ENCODE peak calls at places on chromosomes 5 and 9, in seven cellular contexts. One of them, this sample, is unnamed.

GRCh38 chr5:125093776-125094175 is 347.3 kb upstream of the ZNF608 start:
- DNase-seq in lower lobe of right lung: no peak
- DNase-seq in transverse colon: no peak
- DNase-seq in cardiac muscle cell: peak; percentile 71
- DNase-seq in left ventricle myocardium inferior: no peak
- DNase-seq in sigmoid colon: no peak
- DNase-seq in Peyer's patch: no peak
- DNase-seq in this sample: no peak

GRCh38 chr5:168661593-168662485 is 82.7 kb upstream of the PANK3 start:
- DNase-seq in lower lobe of right lung: no peak
- DNase-seq in transverse colon: no peak
- DNase-seq in cardiac muscle cell: no peak
- DNase-seq in left ventricle myocardium inferior: no peak
- DNase-seq in sigmoid colon: no peak
- DNase-seq in Peyer's patch: peak; percentile 21
- DNase-seq in this sample: no peak

GRCh38 chr9:33354651-33355211 is 47.6 kb downstream of the AQP7 start:
- DNase-seq in lower lobe of right lung: no peak
- DNase-seq in transverse colon: no peak
- DNase-seq in cardiac muscle cell: peak; percentile 71
- DNase-seq in left ventricle myocardium inferior: no peak
- DNase-seq in sigmoid colon: no peak
- DNase-seq in Peyer's patch: no peak
- DNase-seq in this sample: no peak

GRCh38 chr9:107637421-107638420 is 148.2 kb upstream of the KLF4 start:
- DNase-seq in lower lobe of right lung: peak; percentile 87
- DNase-seq in transverse colon: peak; percentile 80
- DNase-seq in cardiac muscle cell: peak; percentile 99
- DNase-seq in left ventricle myocardium inferior: peak; percentile 88
- DNase-seq in sigmoid colon: peak; percentile 99
- DNase-seq in Peyer's patch: peak; percentile 88
- DNase-seq in this sample: no peak

GRCh38 chr9:109251080-109251775 is 69.6 kb downstream of the EPB41L4B start:
- DNase-seq in lower lobe of right lung: peak; percentile 56
- DNase-seq in transverse colon: peak; percentile 70
- DNase-seq in cardiac muscle cell: peak; percentile 61
- DNase-seq in left ventricle myocardium inferior: no peak
- DNase-seq in sigmoid colon: no peak
- DNase-seq in Peyer's patch: peak; percentile 74
- DNase-seq in this sample: no peak

GRCh38 chr5:156824800-156825199 is 25.3 kb upstream of the PPP1R2B start:
- DNase-seq in lower lobe of right lung: no peak
- DNase-seq in transverse colon: no peak
- DNase-seq in cardiac muscle cell: peak; percentile 53
- DNase-seq in left ventricle myocardium inferior: no peak
- DNase-seq in sigmoid colon: no peak
- DNase-seq in Peyer's patch: no peak
- DNase-seq in this sample: no peak

GRCh38 chr9:124852829-124853531 is at the start of gene WDR38:
- DNase-seq in lower lobe of right lung: peak; percentile 85
- DNase-seq in transverse colon: peak; percentile 76
- DNase-seq in cardiac muscle cell: peak; percentile 75
- DNase-seq in left ventricle myocardium inferior: peak; percentile 82
- DNase-seq in sigmoid colon: peak; percentile 85
- DNase-seq in Peyer's patch: peak; percentile 84
- DNase-seq in this sample: peak; percentile 91

GRCh38 chr5:2105141-2105540 is 222.4 kb upstream of the IRX4 start:
- DNase-seq in lower lobe of right lung: no peak
- DNase-seq in transverse colon: no peak
- DNase-seq in cardiac muscle cell: no peak
- DNase-seq in left ventricle myocardium inferior: no peak
- DNase-seq in sigmoid colon: no peak
- DNase-seq in Peyer's patch: no peak
- DNase-seq in this sample: no peak

GRCh38 chr5:170393235-170393634 is 4.1 kb upstream of the KCNMB1 start:
- DNase-seq in lower lobe of right lung: no peak
- DNase-seq in transverse colon: no peak
- DNase-seq in cardiac muscle cell: no peak
- DNase-seq in left ventricle myocardium inferior: no peak
- DNase-seq in sigmoid colon: no peak
- DNase-seq in Peyer's patch: no peak
- DNase-seq in this sample: no peak

GRCh38 chr5:150642567-150642927 is 2.1 kb downstream of the SYNPO start:
- DNase-seq in lower lobe of right lung: peak; percentile 74
- DNase-seq in transverse colon: peak; percentile 57
- DNase-seq in cardiac muscle cell: peak; percentile 95
- DNase-seq in left ventricle myocardium inferior: peak; percentile 73
- DNase-seq in sigmoid colon: peak; percentile 94
- DNase-seq in Peyer's patch: peak; percentile 69
- DNase-seq in this sample: no peak

DNA sequence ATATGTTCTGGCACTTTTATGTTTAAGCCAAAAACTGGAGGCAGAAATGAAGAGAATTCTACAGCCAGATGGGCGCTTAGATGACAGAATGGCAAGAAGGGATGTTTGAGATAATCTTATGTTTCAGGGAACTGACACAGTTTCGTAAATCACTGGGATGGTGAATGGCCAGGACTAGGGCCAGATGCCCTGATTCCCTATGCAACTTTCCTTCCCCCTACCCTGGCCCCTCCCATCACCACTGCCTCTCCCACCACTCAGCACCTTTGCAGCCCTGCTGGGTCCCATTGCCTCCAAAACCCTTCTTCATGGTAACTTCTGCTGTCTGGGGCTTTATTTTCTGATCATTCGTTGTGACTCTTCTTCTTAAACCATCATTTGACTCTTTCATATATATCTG is 111.8 kb downstream of the EFNA5 start:
- DNase-seq in lower lobe of right lung: no peak
- DNase-seq in transverse colon: no peak
- DNase-seq in cardiac muscle cell: no peak
- DNase-seq in left ventricle myocardium inferior: no peak
- DNase-seq in sigmoid colon: no peak
- DNase-seq in Peyer's patch: no peak
- DNase-seq in this sample: no peak
- H3K4me1 ChIP-seq in lower lobe of right lung: peaks cover 3% of the 10 kb centered on the region
- H3K4me1 ChIP-seq in transverse colon: no peaks in the 10 kb centered on the region
- H3K4me1 ChIP-seq in cardiac muscle cell: peaks cover 19% of the 10 kb centered on the region
- H3K4me1 ChIP-seq in left ventricle myocardium inferior: peaks cover 35% of the 10 kb centered on the region
- H3K4me1 ChIP-seq in sigmoid colon: no peaks in the 10 kb centered on the region
- H3K4me1 ChIP-seq in Peyer's patch: no peaks in the 10 kb centered on the region
- H3K4me1 ChIP-seq in this sample: no peaks in the 10 kb centered on the region

GRCh38 chr5:138000102-138000723 is 32.7 kb downstream of the FAM13B start:
- DNase-seq in lower lobe of right lung: no peak
- DNase-seq in transverse colon: no peak
- DNase-seq in cardiac muscle cell: peak; percentile 54
- DNase-seq in left ventricle myocardium inferior: no peak
- DNase-seq in sigmoid colon: no peak
- DNase-seq in Peyer's patch: no peak
- DNase-seq in this sample: no peak

GRCh38 chr5:137997726-137998213 is 35.1 kb downstream of the FAM13B start:
- DNase-seq in lower lobe of right lung: no peak
- DNase-seq in transverse colon: no peak
- DNase-seq in cardiac muscle cell: no peak
- DNase-seq in left ventricle myocardium inferior: no peak
- DNase-seq in sigmoid colon: no peak
- DNase-seq in Peyer's patch: no peak
- DNase-seq in this sample: no peak

GRCh38 chr5:137994556-137994955 is 38.3 kb downstream of the FAM13B start:
- DNase-seq in lower lobe of right lung: no peak
- DNase-seq in transverse colon: no peak
- DNase-seq in cardiac muscle cell: no peak
- DNase-seq in left ventricle myocardium inferior: no peak
- DNase-seq in sigmoid colon: no peak
- DNase-seq in Peyer's patch: no peak
- DNase-seq in this sample: no peak

GRCh38 chr5:137995747-137996123 is 37.1 kb downstream of the FAM13B start:
- DNase-seq in lower lobe of right lung: no peak
- DNase-seq in transverse colon: no peak
- DNase-seq in cardiac muscle cell: peak; percentile 7
- DNase-seq in left ventricle myocardium inferior: no peak
- DNase-seq in sigmoid colon: no peak
- DNase-seq in Peyer's patch: no peak
- DNase-seq in this sample: no peak

DNA sequence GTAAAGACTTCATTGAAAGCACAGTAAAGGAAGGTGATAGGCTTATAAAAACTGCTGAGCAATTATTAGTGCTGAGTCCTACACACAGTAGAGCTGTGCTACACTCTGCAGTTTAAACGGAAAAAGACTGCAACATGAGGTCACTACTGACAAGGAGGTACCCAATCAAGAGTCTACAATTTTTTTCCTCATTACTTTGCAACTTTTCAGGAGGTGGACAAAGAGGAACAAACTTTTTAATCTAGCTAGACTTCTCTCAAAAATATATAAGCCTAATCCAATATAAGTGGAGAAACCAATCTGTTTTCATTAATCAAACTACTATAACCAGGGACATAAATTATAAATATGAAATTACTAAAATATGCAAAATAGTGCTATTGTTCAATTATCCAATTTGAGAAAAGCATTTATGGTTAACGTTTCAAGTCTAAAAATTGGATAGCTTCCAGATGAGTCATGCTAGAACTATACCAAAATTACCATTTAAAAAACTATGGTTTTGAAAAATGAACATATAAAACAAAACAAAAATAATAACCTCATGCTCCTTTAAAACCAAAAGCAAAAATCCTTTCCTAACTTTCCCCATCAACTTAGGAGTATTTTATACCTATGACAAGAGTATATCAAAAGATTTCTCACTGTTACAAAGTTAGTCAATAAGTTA is 37.7 kb downstream of the FAM13B start:
- DNase-seq in lower lobe of right lung: no peak
- DNase-seq in transverse colon: no peak
- DNase-seq in cardiac muscle cell: peak; percentile 56
- DNase-seq in left ventricle myocardium inferior: no peak
- DNase-seq in sigmoid colon: no peak
- DNase-seq in Peyer's patch: no peak
- DNase-seq in this sample: no peak
- H3K27ac ChIP-seq in lower lobe of right lung: no peak overlapping the region
- H3K27ac ChIP-seq in transverse colon: no peak overlapping the region
- H3K27ac ChIP-seq in cardiac muscle cell: no peak overlapping the region
- H3K27ac ChIP-seq in left ventricle myocardium inferior: no peak overlapping the region
- H3K27ac ChIP-seq in sigmoid colon: no peak overlapping the region
- H3K27ac ChIP-seq in Peyer's patch: no peak overlapping the region
- H3K27ac ChIP-seq in this sample: peak overlapping the region; percentile 54

GRCh38 chr5:141343242-141343952 is at the start of gene PCDHGA3:
- DNase-seq in lower lobe of right lung: no peak
- DNase-seq in transverse colon: no peak
- DNase-seq in cardiac muscle cell: peak; percentile 63
- DNase-seq in left ventricle myocardium inferior: no peak
- DNase-seq in sigmoid colon: no peak
- DNase-seq in Peyer's patch: no peak
- DNase-seq in this sample: no peak
- H3K9me3 ChIP-seq in lower lobe of right lung: peaks cover 59% of the 10 kb centered on the region
- H3K9me3 ChIP-seq in transverse colon: peaks cover 54% of the 10 kb centered on the region
- H3K9me3 ChIP-seq in cardiac muscle cell: no peaks in the 10 kb centered on the region
- H3K9me3 ChIP-seq in left ventricle myocardium inferior: peaks cover 99% of the 10 kb centered on the region
- H3K9me3 ChIP-seq in sigmoid colon: peaks cover 43% of the 10 kb centered on the region
- H3K9me3 ChIP-seq in Peyer's patch: peaks cover 48% of the 10 kb centered on the region
- H3K9me3 ChIP-seq in this sample: peaks cover 4% of the 10 kb centered on the region

GRCh38 chr9:120926397-120926928 is at the start of gene TRAF1:
- DNase-seq in lower lobe of right lung: no peak
- DNase-seq in transverse colon: no peak
- DNase-seq in cardiac muscle cell: no peak
- DNase-seq in left ventricle myocardium inferior: no peak
- DNase-seq in sigmoid colon: peak; percentile 61
- DNase-seq in Peyer's patch: peak; percentile 70
- DNase-seq in this sample: peak; percentile 62
- H3K4me1 ChIP-seq in lower lobe of right lung: peaks cover 29% of the 10 kb centered on the region
- H3K4me1 ChIP-seq in transverse colon: peaks cover 16% of the 10 kb centered on the region
- H3K4me1 ChIP-seq in cardiac muscle cell: peaks cover 17% of the 10 kb centered on the region
- H3K4me1 ChIP-seq in left ventricle myocardium inferior: peaks cover 41% of the 10 kb centered on the region
- H3K4me1 ChIP-seq in sigmoid colon: no peaks in the 10 kb centered on the region
- H3K4me1 ChIP-seq in Peyer's patch: peaks cover 24% of the 10 kb centered on the region
- H3K4me1 ChIP-seq in this sample: peaks cover 86% of the 10 kb centered on the region

GRCh38 chr9:135505406-135506187 is 5.1 kb downstream of the MRPS2 start:
- DNase-seq in lower lobe of right lung: peak; percentile 45
- DNase-seq in transverse colon: no peak
- DNase-seq in cardiac muscle cell: no peak
- DNase-seq in left ventricle myocardium inferior: no peak
- DNase-seq in sigmoid colon: peak; percentile 54
- DNase-seq in Peyer's patch: no peak
- DNase-seq in this sample: no peak
- H3K27ac ChIP-seq in lower lobe of right lung: no peak overlapping the region
- H3K27ac ChIP-seq in transverse colon: no peak overlapping the region
- H3K27ac ChIP-seq in cardiac muscle cell: no peak overlapping the region
- H3K27ac ChIP-seq in left ventricle myocardium inferior: no peak overlapping the region
- H3K27ac ChIP-seq in sigmoid colon: no peak overlapping the region
- H3K27ac ChIP-seq in Peyer's patch: no peak overlapping the region
- H3K27ac ChIP-seq in this sample: no peak overlapping the region

DNA sequence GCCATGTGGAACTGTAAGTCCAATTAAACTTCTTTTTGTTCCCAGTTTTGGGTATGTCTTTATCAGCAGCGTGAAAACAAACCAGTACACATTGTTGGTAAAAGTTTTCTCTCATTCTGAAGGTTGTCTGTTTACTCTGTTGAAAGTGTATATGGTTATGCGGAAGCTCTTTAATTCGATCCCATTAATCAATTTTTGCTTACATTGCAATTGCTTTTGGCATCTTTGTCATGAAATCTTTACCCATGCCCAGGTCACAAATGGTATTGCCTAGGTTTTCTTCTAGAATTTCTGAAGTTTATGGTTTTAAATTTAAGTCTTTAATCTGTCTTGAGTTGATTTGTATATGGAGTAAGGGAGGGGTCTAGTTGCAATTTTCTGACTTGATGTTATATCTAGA is 1901.9 kb downstream of the MAT2B start:
- DNase-seq in lower lobe of right lung: no peak
- DNase-seq in transverse colon: no peak
- DNase-seq in cardiac muscle cell: no peak
- DNase-seq in left ventricle myocardium inferior: no peak
- DNase-seq in sigmoid colon: no peak
- DNase-seq in Peyer's patch: no peak
- DNase-seq in this sample: no peak
- H3K9me3 ChIP-seq in lower lobe of right lung: no peaks in the 10 kb centered on the region
- H3K9me3 ChIP-seq in transverse colon: no peaks in the 10 kb centered on the region
- H3K9me3 ChIP-seq in cardiac muscle cell: no peaks in the 10 kb centered on the region
- H3K9me3 ChIP-seq in left ventricle myocardium inferior: peaks cover 37% of the 10 kb centered on the region
- H3K9me3 ChIP-seq in sigmoid colon: peaks cover 2% of the 10 kb centered on the region
- H3K9me3 ChIP-seq in Peyer's patch: no peaks in the 10 kb centered on the region
- H3K9me3 ChIP-seq in this sample: no peaks in the 10 kb centered on the region

This sample was measured in CD8-positive, alpha-beta memory T cell.